ENCODE peak calls at places on chromosomes 3 and 15, in four cellular contexts. Y is OCI-LY7, N is HFFc6, D is vagina. I is an unnamed sample.

GRCh38 chr3:190424478-190425439 is 24.9 kb downstream of the TMEM207 start:
- DNase-seq in Y (peak; percentile 55), D (no peak), N (peak; percentile 65), I (peak; percentile 85)

GRCh38 chr15:69758810-69759410 is 306.3 kb downstream of the RPLP1 start:
- DNase-seq in N (peak; percentile 39), Y (peak; percentile 92), D (no peak), I (no peak)

GRCh38 chr3:143843607-143844006 is 4.7 kb downstream of the SLC9A9 start:
- DNase-seq in N (no peak), D (no peak), Y (no peak), I (no peak)

GRCh38 chr3:181629029-181629428 is 82.7 kb upstream of the SOX2 start:
- DNase-seq in D (no peak), N (no peak), Y (no peak), I (no peak)

GRCh38 chr15:81108427-81108826 is 25.6 kb upstream of the CFAP161 start:
- DNase-seq in N (no peak), D (no peak), Y (peak; percentile 38), I (no peak)

GRCh38 chr15:74200394-74200793 is 2.2 kb downstream of the STRA6 start:
- DNase-seq in D (no peak), Y (no peak), N (peak; percentile 73), I (peak; percentile 96)

GRCh38 chr15:52085289-52085688 is 27.3 kb downstream of the BCL2L10 start:
- DNase-seq in N (no peak), Y (no peak), D (no peak), I (no peak)

GRCh38 chr15:50150851-50151250 is 31.1 kb upstream of the SLC27A2 start:
- DNase-seq in N (no peak), D (no peak), Y (no peak), I (no peak)

GRCh38 chr15:96123028-96123400 is 207.5 kb upstream of the NR2F2 start:
- DNase-seq in N (no peak), D (no peak), Y (no peak), I (no peak)

I was measured in adipocyte.